ENCODE peak calls at places on chromosomes 3 and 15, in eight cellular contexts. U, H, V, K, O, A, D and E are unnamed samples.

GRCh38 chr3:193771011-193771697 is 178.1 kb downstream of the OPA1 start:
- DNase-seq in U (no peak), H (no peak), V (no peak), K (no peak), O (no peak), A (peak; percentile 72), D (no peak), E (no peak)

GRCh38 chr3:148971819-148972218 is 19.5 kb upstream of the GYG1 start:
- DNase-seq in U (no peak), H (no peak), V (no peak), K (no peak), O (no peak), A (no peak), D (no peak), E (no peak)

GRCh38 chr3:50299929-50300680 is 900 bp upstream of the HYAL3 start:
- DNase-seq in U (peak; percentile 68), H (no peak), V (no peak), K (no peak), O (no peak), A (no peak), D (no peak), E (no peak)

GRCh38 chr3:24923565-24923964 is 428.9 kb upstream of the THRB start:
- DNase-seq in U (no peak), H (no peak), V (no peak), K (no peak), O (no peak), A (no peak), D (no peak), E (no peak)

GRCh38 chr3:39383913-39384664 is 919 bp downstream of the SLC25A38 start:
- DNase-seq in U (peak; percentile 98), H (peak; percentile 97), V (peak; percentile 93), K (peak; percentile 98), O (peak; percentile 98), A (peak; percentile 98), D (peak; percentile 95), E (peak; percentile 95)

GRCh38 chr15:59993950-59994401 is 10.1 kb upstream of the FOXB1 start:
- DNase-seq in U (no peak), H (no peak), V (no peak), K (peak; percentile 34), O (peak; percentile 88), A (no peak), D (no peak), E (no peak)

GRCh38 chr3:57706462-57706861 is 13.6 kb upstream of the DENND6A start:
- DNase-seq in U (no peak), H (no peak), V (no peak), K (no peak), O (no peak), A (no peak), D (no peak), E (no peak)

GRCh38 chr3:119418641-119419040 is 44.8 kb downstream of the TMEM39A start:
- DNase-seq in U (no peak), H (no peak), V (no peak), K (peak; percentile 44), O (no peak), A (peak; percentile 31), D (no peak), E (no peak)

GRCh38 chr15:85494035-85494793 is 113.8 kb downstream of the AKAP13 start:
- DNase-seq in U (no peak), H (no peak), V (no peak), K (no peak), O (no peak), A (no peak), D (no peak), E (no peak)

GRCh38 chr15:64893481-64894394 is 18.0 kb upstream of the ANKDD1A start:
- DNase-seq in U (peak; percentile 95), H (peak; percentile 96), V (peak; percentile 94), K (peak; percentile 96), O (peak; percentile 99), A (peak; percentile 98), D (peak; percentile 91), E (peak; percentile 95)

GRCh38 chr3:76723366-76723765 is 316.5 kb upstream of the ROBO2 start:
- DNase-seq in U (no peak), H (no peak), V (no peak), K (no peak), O (peak; percentile 41), A (no peak), D (no peak), E (no peak)

GRCh38 chr3:125188955-125189354 is 23.6 kb downstream of the SLC12A8 start:
- DNase-seq in U (no peak), H (no peak), V (no peak), K (no peak), O (no peak), A (no peak), D (no peak), E (no peak)

GRCh38 chr3:188137062-188137461 is 16.9 kb upstream of the LPP start:
- DNase-seq in U (no peak), H (no peak), V (no peak), K (no peak), O (no peak), A (no peak), D (no peak), E (no peak)

GRCh38 chr15:76309561-76310330 is 1.5 kb downstream of the ETFA start:
- DNase-seq in U (no peak), H (no peak), V (no peak), K (no peak), O (no peak), A (no peak), D (no peak), E (no peak)

GRCh38 chr15:61479601-61480000 is 250.5 kb upstream of the RORA start:
- DNase-seq in U (no peak), H (no peak), V (no peak), K (no peak), O (no peak), A (no peak), D (no peak), E (no peak)

GRCh38 chr15:65666257-65666656 is 44.5 kb downstream of the SLC24A1 start:
- DNase-seq in U (no peak), H (no peak), V (no peak), K (no peak), O (no peak), A (peak; percentile 37), D (no peak), E (no peak)

GRCh38 chr3:196666001-196666867 is 26.7 kb downstream of the NRROS start:
- DNase-seq in U (no peak), H (no peak), V (no peak), K (peak; percentile 23), O (peak; percentile 83), A (no peak), D (no peak), E (no peak)

GRCh38 chr3:126549861-126550487 is 8.8 kb downstream of the C3orf22 start:
- DNase-seq in U (peak; percentile 28), H (no peak), V (no peak), K (no peak), O (no peak), A (no peak), D (no peak), E (peak; percentile 3)

GRCh38 chr3:16104161-16104560 is 70.3 kb upstream of the GALNT15 start:
- DNase-seq in U (no peak), H (no peak), V (no peak), K (no peak), O (no peak), A (no peak), D (no peak), E (no peak)

GRCh38 chr3:10331320-10331719 is 10.4 kb upstream of the SEC13 start:
- DNase-seq in U (no peak), H (no peak), V (no peak), K (no peak), O (no peak), A (no peak), D (no peak), E (no peak)

GRCh38 chr15:37891754-37892368 is 42.6 kb upstream of the TMCO5A start:
- DNase-seq in U (no peak), H (no peak), V (no peak), K (peak; percentile 71), O (peak; percentile 83), A (no peak), D (no peak), E (no peak)

GRCh38 chr3:174533286-174533685 is 325.8 kb upstream of the NAALADL2 start:
- DNase-seq in U (no peak), H (no peak), V (no peak), K (no peak), O (no peak), A (no peak), D (no peak), E (no peak)

GRCh38 chr3:134445631-134446030 is 40.2 kb downstream of the ANAPC13 start:
- DNase-seq in U (no peak), H (no peak), V (no peak), K (no peak), O (no peak), A (no peak), D (no peak), E (no peak)

GRCh38 chr15:90320062-90320884 is 31.8 kb upstream of the ZNF774 start:
- DNase-seq in U (peak; percentile 84), H (peak; percentile 73), V (peak; percentile 72), K (peak; percentile 90), O (peak; percentile 94), A (peak; percentile 93), D (peak; percentile 55), E (peak; percentile 69)
- H3K27ac ChIP-seq in U (no peak overlapping the region), H (no peak overlapping the region), V (no peak overlapping the region), K (no peak overlapping the region), O (no peak overlapping the region), A (peak overlapping the region; percentile 49), D (no peak overlapping the region), E (no peak overlapping the region)

GRCh38 chr3:72418149-72418686 is 430.0 kb downstream of the SHQ1 start:
- DNase-seq in U (no peak), H (no peak), V (no peak), K (no peak), O (no peak), A (no peak), D (no peak), E (no peak)
- H3K4me3 ChIP-seq in U (no peak overlapping the region), H (no peak overlapping the region), V (peak overlapping the region; percentile 23), K (no peak overlapping the region), O (no peak overlapping the region), A (no peak overlapping the region), D (no peak overlapping the region), E (no peak overlapping the region)

GRCh38 chr15:99682455-99682854 is 50.8 kb downstream of the LYSMD4 start:
- DNase-seq in U (no peak), H (no peak), V (no peak), K (no peak), O (no peak), A (no peak), D (no peak), E (no peak)
- H3K27ac ChIP-seq in U (peak overlapping the region; percentile 57), H (peak overlapping the region; percentile 76), V (peak overlapping the region; percentile 35), K (peak overlapping the region; percentile 66), O (no peak overlapping the region), A (peak overlapping the region; percentile 3), D (no peak overlapping the region), E (peak overlapping the region; percentile 59)

DNA sequence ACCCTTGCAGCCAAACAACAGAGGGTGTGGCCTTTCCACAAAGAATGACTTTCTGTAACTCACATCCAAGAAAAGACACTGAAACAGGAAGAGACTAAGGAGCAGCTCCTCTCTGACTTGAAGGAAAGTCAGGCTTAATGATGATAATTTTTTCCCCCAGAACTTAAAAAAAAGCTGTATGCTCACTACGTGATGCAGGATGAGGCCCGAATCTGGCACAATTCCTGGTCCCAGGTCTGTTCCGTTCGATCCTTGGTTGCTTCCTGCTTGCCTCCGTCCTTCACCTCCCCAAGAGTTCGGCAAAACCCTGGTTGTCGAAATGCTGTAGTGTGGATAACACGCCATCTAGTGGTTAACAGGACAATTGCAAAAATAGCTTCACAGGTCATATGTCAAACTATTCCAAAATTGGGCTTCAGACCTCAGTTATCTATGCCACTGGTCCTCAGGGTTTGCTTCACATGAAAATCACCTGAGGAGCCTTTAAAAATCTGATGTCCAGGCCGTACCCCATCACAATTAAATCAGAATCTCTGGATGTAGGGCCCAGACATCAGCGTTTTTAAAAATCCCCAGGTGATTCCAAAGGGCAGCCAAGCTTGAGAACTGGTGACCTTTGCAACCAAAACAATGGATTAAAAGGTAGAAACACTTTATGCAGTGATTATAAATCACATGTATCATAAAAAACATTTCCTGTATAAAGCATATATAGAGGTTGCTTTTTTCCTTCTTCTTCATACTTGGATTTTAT is 28.1 kb upstream of the SYNM start:
- DNase-seq in U (no peak), H (no peak), V (peak; percentile 56), K (peak; percentile 79), O (peak; percentile 89), A (no peak), D (peak; percentile 5), E (peak; percentile 71)
- H3K4me3 ChIP-seq in U (peak overlapping the region; percentile 43), H (peak overlapping the region; percentile 40), V (peak overlapping the region; percentile 81), K (no peak overlapping the region), O (no peak overlapping the region), A (peak overlapping the region; percentile 40), D (peak overlapping the region; percentile 84), E (peak overlapping the region; percentile 13)